ENCODE peak calls at places on chromosome 22, in six cellular contexts. One of them, this sample, is unnamed.

GRCh38 chr22:42732071-42732470 is 11.4 kb upstream of the A4GALT start:
- DNase-seq in astrocyte of the spinal cord: no peak
- DNase-seq in AG08396: no peak
- DNase-seq in iris pigment epithelial cell: no peak
- DNase-seq in activated T-helper 1 cell treated with anti-CD3 and anti-CD28 coated beads, Interleukin-2, amount 50 U/mL, for 16 hours: no peak
- DNase-seq in ureter: no peak
- DNase-seq in this sample: no peak

GRCh38 chr22:37303821-37304274 is 21.5 kb downstream of the CYTH4 start:
- DNase-seq in astrocyte of the spinal cord: peak
- DNase-seq in AG08396: peak
- DNase-seq in iris pigment epithelial cell: peak
- DNase-seq in activated T-helper 1 cell treated with anti-CD3 and anti-CD28 coated beads, Interleukin-2, amount 50 U/mL, for 16 hours: no peak
- DNase-seq in ureter: no peak
- DNase-seq in this sample: no peak

GRCh38 chr22:27997538-27997937 is 78.5 kb upstream of the PITPNB start:
- DNase-seq in astrocyte of the spinal cord: peak
- DNase-seq in AG08396: no peak
- DNase-seq in iris pigment epithelial cell: no peak
- DNase-seq in activated T-helper 1 cell treated with anti-CD3 and anti-CD28 coated beads, Interleukin-2, amount 50 U/mL, for 16 hours: no peak
- DNase-seq in ureter: no peak
- DNase-seq in this sample: no peak

GRCh38 chr22:17845790-17846189 is 71.5 kb upstream of the BID start:
- DNase-seq in astrocyte of the spinal cord: no peak
- DNase-seq in AG08396: peak
- DNase-seq in iris pigment epithelial cell: no peak
- DNase-seq in activated T-helper 1 cell treated with anti-CD3 and anti-CD28 coated beads, Interleukin-2, amount 50 U/mL, for 16 hours: no peak
- DNase-seq in ureter: no peak
- DNase-seq in this sample: no peak

GRCh38 chr22:23772315-23773246 is at the start of gene MMP11:
- DNase-seq in astrocyte of the spinal cord: no peak
- DNase-seq in AG08396: peak
- DNase-seq in iris pigment epithelial cell: no peak
- DNase-seq in activated T-helper 1 cell treated with anti-CD3 and anti-CD28 coated beads, Interleukin-2, amount 50 U/mL, for 16 hours: peak
- DNase-seq in ureter: no peak
- DNase-seq in this sample: no peak

GRCh38 chr22:25780673-25781072 is 38.7 kb downstream of the MYO18B start:
- DNase-seq in astrocyte of the spinal cord: no peak
- DNase-seq in AG08396: no peak
- DNase-seq in iris pigment epithelial cell: no peak
- DNase-seq in activated T-helper 1 cell treated with anti-CD3 and anti-CD28 coated beads, Interleukin-2, amount 50 U/mL, for 16 hours: no peak
- DNase-seq in ureter: no peak
- DNase-seq in this sample: no peak

GRCh38 chr22:23804781-23805291 is 18.1 kb downstream of the SMARCB1 start:
- DNase-seq in astrocyte of the spinal cord: no peak
- DNase-seq in AG08396: no peak
- DNase-seq in iris pigment epithelial cell: peak
- DNase-seq in activated T-helper 1 cell treated with anti-CD3 and anti-CD28 coated beads, Interleukin-2, amount 50 U/mL, for 16 hours: no peak
- DNase-seq in ureter: no peak
- DNase-seq in this sample: no peak

GRCh38 chr22:24801906-24802504 is 4.0 kb upstream of the SGSM1 start:
- DNase-seq in astrocyte of the spinal cord: no peak
- DNase-seq in AG08396: no peak
- DNase-seq in iris pigment epithelial cell: no peak
- DNase-seq in activated T-helper 1 cell treated with anti-CD3 and anti-CD28 coated beads, Interleukin-2, amount 50 U/mL, for 16 hours: no peak
- DNase-seq in ureter: no peak
- DNase-seq in this sample: no peak

GRCh38 chr22:26377170-26377825 is 51.8 kb upstream of the ASPHD2 start:
- DNase-seq in astrocyte of the spinal cord: no peak
- DNase-seq in AG08396: no peak
- DNase-seq in iris pigment epithelial cell: no peak
- DNase-seq in activated T-helper 1 cell treated with anti-CD3 and anti-CD28 coated beads, Interleukin-2, amount 50 U/mL, for 16 hours: no peak
- DNase-seq in ureter: no peak
- DNase-seq in this sample: no peak

GRCh38 chr22:24805790-24806662 is at the start of gene SGSM1:
- DNase-seq in astrocyte of the spinal cord: peak
- DNase-seq in AG08396: peak
- DNase-seq in iris pigment epithelial cell: peak
- DNase-seq in activated T-helper 1 cell treated with anti-CD3 and anti-CD28 coated beads, Interleukin-2, amount 50 U/mL, for 16 hours: peak
- DNase-seq in ureter: peak
- DNase-seq in this sample: no peak

GRCh38 chr22:32411388-32411787 is 659 bp downstream of the RTCB start:
- DNase-seq in astrocyte of the spinal cord: peak
- DNase-seq in AG08396: peak
- DNase-seq in iris pigment epithelial cell: peak
- DNase-seq in activated T-helper 1 cell treated with anti-CD3 and anti-CD28 coated beads, Interleukin-2, amount 50 U/mL, for 16 hours: no peak
- DNase-seq in ureter: no peak
- DNase-seq in this sample: peak

GRCh38 chr22:26172389-26172990 is 3.2 kb downstream of the SEZ6L start:
- DNase-seq in astrocyte of the spinal cord: peak
- DNase-seq in AG08396: peak
- DNase-seq in iris pigment epithelial cell: peak
- DNase-seq in activated T-helper 1 cell treated with anti-CD3 and anti-CD28 coated beads, Interleukin-2, amount 50 U/mL, for 16 hours: no peak
- DNase-seq in ureter: no peak
- DNase-seq in this sample: no peak

GRCh38 chr22:22888509-22889353 is 1.1 kb downstream of the IGLL5 start:
- DNase-seq in astrocyte of the spinal cord: no peak
- DNase-seq in AG08396: no peak
- DNase-seq in iris pigment epithelial cell: no peak
- DNase-seq in activated T-helper 1 cell treated with anti-CD3 and anti-CD28 coated beads, Interleukin-2, amount 50 U/mL, for 16 hours: no peak
- DNase-seq in ureter: no peak
- DNase-seq in this sample: no peak